ENCODE peak calls at places on chromosomes 6 and 20, in ten cellular contexts. C is adrenal gland, J is ovary, U is IMR-90, W is stomach, O is suprapubic skin, H is HepG2, T is H1, P is heart left ventricle, Z is Peyer's patch. I is an unnamed sample.
A peak's percentile ranks its signal among the peaks of the same experiment; 100 is the strongest.

GRCh38 chr6:149478631-149479314 is 6.0 kb downstream of the ZC3H12D start:
- DNase-seq in C (no peak), W (no peak), U (no peak), Z (no peak), T (no peak), P (no peak), J (no peak), O (no peak), H (no peak), I (no peak)

GRCh38 chr6:35259946-35260626 is 551 bp downstream of the ZNF76 start:
- DNase-seq in U (peak; percentile 16), T (peak; percentile 86), J (peak; percentile 84), C (peak; percentile 78), Z (peak; percentile 87), H (peak; percentile 79), W (peak; percentile 69), P (peak; percentile 86), O (peak; percentile 91), I (no peak)

GRCh38 chr6:131831392-131831791 is 23.6 kb downstream of the ENPP1 start:
- DNase-seq in J (no peak), P (no peak), O (no peak), T (no peak), W (no peak), Z (no peak), U (peak; percentile 46), C (no peak), H (no peak), I (no peak)

GRCh38 chr20:45925821-45926506 is 8.5 kb upstream of the PCIF1 start:
- DNase-seq in H (peak; percentile 58), O (no peak), C (no peak), Z (no peak), U (no peak), P (no peak), J (no peak), W (no peak), T (no peak), I (no peak)

GRCh38 chr6:150084426-150084825 is 15.5 kb upstream of the ULBP3 start:
- DNase-seq in P (no peak), W (no peak), O (no peak), C (peak; percentile 5), J (no peak), T (no peak), H (no peak), Z (no peak), U (no peak), I (no peak)

GRCh38 chr6:29502597-29502996 is 14.8 kb upstream of the MAS1L start:
- DNase-seq in C (no peak), U (no peak), P (no peak), J (no peak), T (no peak), O (no peak), Z (no peak), W (no peak), H (no peak), I (no peak)

GRCh38 chr6:150751296-150751695 is 114.2 kb upstream of the MTHFD1L start:
- DNase-seq in J (no peak), P (no peak), H (no peak), W (no peak), U (peak; percentile 39), T (no peak), O (no peak), C (no peak), Z (no peak), I (no peak)

GRCh38 chr6:11120273-11121005 is 8.9 kb upstream of the ERVFRD-1 start:
- DNase-seq in Z (no peak), H (no peak), P (no peak), U (peak; percentile 72), T (no peak), W (no peak), C (no peak), J (no peak), O (no peak), I (no peak)

GRCh38 chr6:5191222-5191621 is 69.5 kb downstream of the LYRM4 start:
- DNase-seq in C (no peak), P (no peak), U (peak; percentile 17), O (no peak), Z (no peak), T (no peak), H (no peak), J (no peak), W (no peak), I (no peak)

GRCh38 chr20:9838378-9839295 is at the start of gene PAK5:
- DNase-seq in J (no peak), H (peak; percentile 53), P (peak; percentile 42), C (peak; percentile 89), O (no peak), W (peak; percentile 79), U (peak; percentile 15), T (peak; percentile 85), Z (no peak), I (no peak)

GRCh38 chr6:169970306-169970988 is 219.0 kb downstream of the ERMARD start:
- DNase-seq in W (peak; percentile 23), P (no peak), O (peak; percentile 33), J (peak; percentile 13), Z (peak; percentile 45), H (no peak), T (no peak), U (no peak), C (peak; percentile 34), I (no peak)

DNA sequence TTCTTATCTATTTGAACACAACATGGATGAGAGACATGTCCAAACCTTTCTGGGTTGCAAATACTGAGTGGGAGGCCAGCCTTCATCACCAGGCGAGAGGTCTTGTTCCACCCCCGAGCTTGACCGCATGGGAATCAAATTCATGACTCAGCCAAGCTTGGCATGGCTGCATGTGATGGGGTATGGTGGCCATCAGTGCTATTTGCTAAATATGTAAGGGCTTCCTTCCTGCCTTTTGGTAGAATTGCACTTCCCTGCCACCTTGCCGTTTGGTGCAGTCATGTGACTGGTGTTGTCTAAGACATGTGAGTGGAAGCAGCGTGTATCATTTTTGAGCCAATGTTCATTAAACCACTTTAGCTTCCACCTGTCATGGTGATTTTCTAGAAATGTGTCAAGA is 508.9 kb upstream of the SULF2 start:
- DNase-seq in Z (no peak), H (no peak), C (no peak), P (no peak), U (peak; percentile 39), J (no peak), W (no peak), O (no peak), T (no peak), I (no peak)
- H3K27ac ChIP-seq in Z (no peak overlapping the region), H (no peak overlapping the region), C (peak overlapping the region; percentile 76), P (no peak overlapping the region), U (no peak overlapping the region), J (no peak overlapping the region), W (no peak overlapping the region), O (no peak overlapping the region), T (no peak overlapping the region), I (no peak overlapping the region)

GRCh38 chr6:106194949-106195919 is 109.1 kb downstream of the PRDM1 start:
- DNase-seq in T (no peak), P (no peak), O (no peak), C (no peak), Z (peak; percentile 55), H (no peak), J (no peak), U (peak; percentile 68), W (no peak), I (no peak)
- H3K4me3 ChIP-seq in T (no peak overlapping the region), P (no peak overlapping the region), O (no peak overlapping the region), C (no peak overlapping the region), Z (no peak overlapping the region), H (no peak overlapping the region), J (no peak overlapping the region), U (no peak overlapping the region), W (no peak overlapping the region), I (no peak overlapping the region)

GRCh38 chr6:166381733-166382499 is 824 bp downstream of the MPC1 start:
- DNase-seq in H (peak; percentile 58), W (peak; percentile 92), C (peak; percentile 84), U (peak; percentile 46), Z (peak; percentile 93), O (peak; percentile 76), P (peak; percentile 84), J (peak; percentile 59), T (no peak), I (no peak)
- TF ChIP-seq POLR2A in H (no peak), W (no peak), C (peak; percentile 48), U (no peak), Z (no peak), O (no peak), P (no peak), J (no peak), T (no peak), I (no peak)

DNA sequence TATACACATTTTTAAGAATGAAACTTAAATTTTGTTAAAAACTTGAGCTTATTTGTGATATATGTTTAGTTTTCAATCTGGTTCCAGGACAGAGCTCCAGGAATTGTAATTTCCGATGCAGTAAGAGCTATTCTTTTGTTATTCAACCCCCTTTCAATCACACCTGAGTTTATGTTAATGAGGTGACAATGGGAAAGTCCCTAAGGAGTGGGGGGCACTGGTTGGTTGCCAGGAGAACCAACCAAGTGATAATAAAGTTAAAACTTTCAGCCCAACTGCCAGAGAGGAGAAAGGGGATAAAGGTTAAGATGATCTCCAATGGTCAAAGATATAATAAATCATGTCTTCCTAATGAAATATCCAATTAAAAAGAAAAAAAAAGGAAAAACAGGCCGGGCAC is 19.8 kb downstream of the MDN1 start:
- DNase-seq in Z (no peak), U (no peak), H (no peak), P (no peak), J (no peak), O (no peak), T (no peak), W (no peak), C (no peak), I (no peak)
- H3K27ac ChIP-seq in Z (no peak overlapping the region), U (no peak overlapping the region), H (no peak overlapping the region), P (no peak overlapping the region), J (no peak overlapping the region), O (no peak overlapping the region), T (peak overlapping the region; percentile 63), W (no peak overlapping the region), C (no peak overlapping the region), I (no peak overlapping the region)

GRCh38 chr6:19838442-19839236 is 1.5 kb downstream of the ID4 start:
- DNase-seq in U (peak; percentile 11), P (peak; percentile 65), W (peak; percentile 74), H (peak; percentile 95), Z (peak; percentile 49), T (peak; percentile 58), J (peak; percentile 35), O (peak; percentile 71), C (no peak), I (no peak)

GRCh38 chr6:19839237-19839546 is 2.0 kb downstream of the ID4 start:
- DNase-seq in C (no peak), Z (no peak), J (no peak), H (no peak), W (no peak), U (peak; percentile 7), P (no peak), O (no peak), T (no peak), I (no peak)

GRCh38 chr6:19839788-19840187 is 2.6 kb downstream of the ID4 start:
- DNase-seq in W (no peak), H (no peak), T (no peak), C (no peak), U (no peak), J (no peak), P (no peak), Z (no peak), O (no peak), I (no peak)

GRCh38 chr6:19836799-19837510 is at the start of gene ID4:
- DNase-seq in H (no peak), O (peak; percentile 98), Z (peak; percentile 91), U (peak; percentile 96), C (peak; percentile 79), T (peak; percentile 88), J (peak; percentile 95), W (peak; percentile 89), P (peak; percentile 91), I (no peak)

GRCh38 chr6:19837511-19838441 is 606 bp downstream of the ID4 start:
- DNase-seq in H (peak; percentile 21), J (peak; percentile 38), Z (no peak), W (peak; percentile 39), P (peak; percentile 69), C (no peak), O (peak; percentile 65), U (peak; percentile 38), T (no peak), I (no peak)
- H3K4me3 ChIP-seq in H (peak overlapping the region; percentile 89), J (peak overlapping the region; percentile 91), Z (peak overlapping the region; percentile 70), W (peak overlapping the region; percentile 68), P (peak overlapping the region; percentile 57), C (no peak overlapping the region), O (peak overlapping the region; percentile 92), U (peak overlapping the region; percentile 78), T (peak overlapping the region; percentile 88), I (peak overlapping the region; percentile 63)